ENCODE peak calls at places on chromosomes 16 and 17, in eight cellular contexts. C, L, P, S, Q, E, N and B are unnamed samples.

GRCh38 chr16:21150375-21151001 is at the start of gene DNAH3:
- DNase-seq in C (peak; percentile 14), L (no peak), P (no peak), S (no peak), Q (peak; percentile 20), E (no peak), N (no peak), B (no peak)

GRCh38 chr16:88967800-88968588 is 9.0 kb downstream of the CBFA2T3 start:
- DNase-seq in C (no peak), L (no peak), P (no peak), S (no peak), Q (no peak), E (no peak), N (no peak), B (no peak)

GRCh38 chr17:69474171-69474831 is 59.8 kb downstream of the MAP2K6 start:
- DNase-seq in C (no peak), L (no peak), P (no peak), S (no peak), Q (peak; percentile 54), E (no peak), N (no peak), B (no peak)

GRCh38 chr17:74431568-74432483 is at the start of gene GPRC5C:
- DNase-seq in C (peak; percentile 56), L (peak; percentile 80), P (peak; percentile 81), S (peak; percentile 94), Q (peak; percentile 88), E (peak; percentile 80), N (no peak), B (peak; percentile 10)

GRCh38 chr16:1782408-1783247 is at the start of the genes NUBP2 and SPSB3:
- DNase-seq in C (peak; percentile 94), L (peak; percentile 100), P (peak; percentile 100), S (peak; percentile 99), Q (peak; percentile 100), E (peak; percentile 100), N (peak; percentile 100), B (peak; percentile 100)

GRCh38 chr17:77737442-77738265 is 220.8 kb upstream of the TNRC6C start:
- DNase-seq in C (no peak), L (peak; percentile 18), P (no peak), S (no peak), Q (no peak), E (no peak), N (no peak), B (no peak)

GRCh38 chr16:85123891-85124635 is 11.8 kb upstream of the CIBAR2 start:
- DNase-seq in C (no peak), L (peak; percentile 77), P (peak; percentile 75), S (no peak), Q (peak; percentile 34), E (peak; percentile 86), N (peak; percentile 83), B (no peak)

GRCh38 chr17:64214950-64215349 is 48.1 kb downstream of the TEX2 start:
- DNase-seq in C (no peak), L (no peak), P (no peak), S (no peak), Q (no peak), E (no peak), N (no peak), B (peak; percentile 77)

GRCh38 chr17:68790931-68791330 is 164.3 kb downstream of the ABCA8 start:
- DNase-seq in C (no peak), L (peak; percentile 49), P (no peak), S (no peak), Q (no peak), E (no peak), N (no peak), B (no peak)

GRCh38 chr17:81429813-81430510 is 34.7 kb downstream of the BAHCC1 start:
- DNase-seq in C (no peak), L (no peak), P (peak; percentile 52), S (peak; percentile 76), Q (no peak), E (no peak), N (no peak), B (no peak)

GRCh38 chr16:89185062-89185751 is 13.7 kb downstream of the CDH15 start:
- DNase-seq in C (peak; percentile 37), L (no peak), P (no peak), S (no peak), Q (no peak), E (no peak), N (no peak), B (peak; percentile 67)

DNA sequence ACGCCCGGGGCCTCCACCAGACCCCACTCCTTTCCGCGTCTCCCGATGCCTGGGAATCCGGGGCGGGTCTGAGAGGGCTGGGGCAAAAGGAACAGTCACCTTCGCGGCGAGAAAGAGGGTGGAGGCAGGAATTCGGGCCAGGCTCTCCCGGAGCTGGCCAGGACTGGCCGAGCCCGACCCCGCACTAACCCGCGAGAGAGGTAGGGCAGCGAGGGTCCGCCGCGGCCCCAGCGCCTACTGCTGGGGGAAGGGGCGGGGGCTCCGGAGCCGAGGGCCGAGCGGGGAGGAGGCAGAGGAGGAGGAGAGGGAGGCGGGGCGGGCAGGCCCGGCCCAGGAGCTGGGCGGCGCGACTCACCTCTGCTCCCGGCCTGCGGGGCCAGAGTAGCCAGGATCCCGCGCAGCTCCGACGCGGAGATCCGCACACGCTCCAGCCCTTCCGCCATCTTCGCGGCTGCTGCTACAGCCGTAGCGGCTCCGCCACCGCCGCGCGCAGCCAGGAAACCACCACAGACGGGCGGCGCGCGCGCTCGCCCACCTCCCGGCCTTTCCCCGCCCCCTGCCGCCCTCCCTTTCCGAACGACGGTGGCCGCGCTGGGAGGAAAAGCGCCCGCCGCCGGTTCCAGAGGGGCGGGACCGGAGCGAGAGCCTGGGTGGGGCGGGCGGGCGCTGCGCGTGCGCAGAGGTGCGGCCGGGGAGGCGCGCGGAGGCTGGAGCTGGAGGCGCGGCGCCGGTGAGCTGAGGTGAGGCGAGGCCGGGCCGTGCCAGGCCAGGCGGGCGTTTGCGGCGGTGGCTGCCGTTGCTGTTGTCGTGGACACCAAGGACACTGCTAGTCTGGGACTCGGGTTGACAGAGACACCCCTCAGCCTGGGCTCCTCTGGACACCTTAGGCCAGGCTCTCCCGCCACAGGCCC is at the start of the genes SMG6 and SRR:
- DNase-seq in C (peak; percentile 93), L (peak; percentile 95), P (peak; percentile 89), S (peak; percentile 95), Q (peak; percentile 92), E (peak; percentile 95), N (peak; percentile 89), B (peak; percentile 97)
- TF ChIP-seq POLR2A in C (peak; percentile 83), L (peak; percentile 51), P (peak; percentile 76), S (peak; percentile 49), Q (peak; percentile 86), E (peak; percentile 57), N (peak; percentile 81), B (peak; percentile 59)

GRCh38 chr17:56956992-56957391 is 3.9 kb downstream of the COIL start:
- DNase-seq in C (no peak), L (no peak), P (no peak), S (no peak), Q (no peak), E (no peak), N (no peak), B (no peak)

GRCh38 chr17:56966277-56966676 is 5.4 kb upstream of the COIL start:
- DNase-seq in C (no peak), L (no peak), P (no peak), S (no peak), Q (no peak), E (no peak), N (no peak), B (no peak)

GRCh38 chr17:56960596-56961538 is at the start of gene COIL:
- DNase-seq in C (peak; percentile 93), L (peak; percentile 93), P (peak; percentile 90), S (peak; percentile 95), Q (peak; percentile 96), E (peak; percentile 95), N (peak; percentile 92), B (peak; percentile 96)
- TF ChIP-seq POLR2A in C (peak; percentile 93), L (peak; percentile 29), P (peak; percentile 40), S (peak; percentile 31), Q (peak; percentile 69), E (no peak), N (peak; percentile 62), B (peak; percentile 74)

DNA sequence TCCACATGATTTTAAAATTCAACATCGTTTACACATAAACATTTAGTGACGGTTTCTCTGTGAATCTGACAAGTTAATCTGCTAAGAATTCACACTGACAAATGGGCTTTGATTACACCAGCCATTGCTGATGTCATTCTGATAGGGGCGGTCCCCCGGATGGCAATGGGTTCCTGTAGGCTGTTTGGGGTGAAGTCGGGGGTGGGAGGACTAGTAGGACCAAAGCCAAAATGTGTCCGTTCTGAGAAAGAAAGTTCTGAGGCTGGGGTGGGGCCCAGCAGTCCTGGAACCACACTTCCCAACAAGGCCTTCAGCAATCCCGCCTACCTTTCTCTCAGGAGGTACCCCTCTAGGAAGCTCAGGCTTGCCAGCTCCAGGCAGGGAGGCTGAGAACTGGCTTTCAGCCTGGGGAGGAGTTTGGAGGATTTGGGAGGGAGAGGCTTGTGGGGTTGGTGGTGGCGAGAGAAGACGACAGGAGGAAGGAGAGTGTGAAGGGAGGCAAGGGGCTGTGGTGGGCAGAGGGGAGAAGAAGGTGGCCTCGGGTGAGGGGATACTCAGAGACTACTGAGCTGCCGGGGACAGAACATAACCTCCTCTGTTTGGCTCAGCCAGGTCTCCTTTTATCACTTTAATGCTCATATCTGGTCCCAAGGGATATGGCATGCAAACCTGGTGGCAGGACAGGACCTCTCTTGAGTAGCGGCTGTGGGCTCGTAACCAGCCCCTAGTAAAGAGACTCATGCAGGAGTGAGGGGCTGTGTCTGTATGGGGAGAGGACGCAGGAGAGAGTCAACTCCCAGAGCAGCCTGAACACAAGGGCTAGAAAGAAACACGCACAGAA is 8.6 kb downstream of the HIC1 start:
- DNase-seq in C (no peak), L (peak; percentile 64), P (peak; percentile 75), S (no peak), Q (no peak), E (peak; percentile 82), N (no peak), B (no peak)
- TF ChIP-seq POLR2A in C (no peak), L (no peak), P (peak; percentile 17), S (no peak), Q (no peak), E (no peak), N (no peak), B (no peak)

DNA sequence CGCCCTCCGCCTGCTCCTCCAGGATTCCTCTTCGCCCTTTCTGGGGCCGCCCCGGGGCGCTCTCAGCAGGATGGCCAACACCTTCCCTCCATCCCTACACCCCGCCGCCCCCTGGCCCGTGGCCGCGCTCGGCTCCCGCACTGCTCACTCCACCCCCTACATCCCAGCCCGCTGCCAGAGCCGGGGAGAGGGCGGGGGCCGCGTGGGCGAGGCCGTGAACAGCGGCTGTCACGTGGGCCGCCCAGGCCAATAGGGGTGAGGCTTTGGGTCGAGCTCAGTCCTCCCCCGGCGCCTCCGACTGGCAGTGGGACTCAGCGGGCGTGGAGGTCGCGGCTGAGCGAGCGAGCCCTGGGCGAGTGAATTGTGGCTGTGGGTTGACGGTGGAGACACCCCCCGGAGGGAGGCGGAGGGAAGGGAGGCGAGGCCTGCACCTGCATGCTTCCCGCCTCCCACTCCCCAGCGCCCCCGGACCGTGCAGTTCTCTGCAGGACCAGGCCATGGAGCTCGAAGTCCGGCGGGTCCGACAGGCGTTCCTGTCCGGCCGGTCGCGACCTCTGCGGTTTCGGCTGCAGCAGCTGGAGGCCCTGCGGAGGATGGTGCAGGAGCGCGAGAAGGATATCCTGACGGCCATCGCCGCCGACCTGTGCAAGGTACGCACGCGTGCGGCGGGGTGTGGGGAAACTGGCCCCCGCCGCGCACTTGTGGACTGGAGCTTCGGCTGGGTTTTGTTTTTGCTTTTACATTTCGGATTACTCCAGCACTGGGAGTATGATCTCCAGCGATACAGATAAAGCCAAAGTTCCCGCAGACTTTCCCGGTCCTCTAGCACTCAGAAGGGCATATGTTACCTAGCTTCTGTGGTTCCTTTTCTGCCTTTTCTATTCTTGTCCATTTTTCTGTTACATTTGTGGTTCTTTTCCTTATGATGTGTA is at the start of gene ALDH3A2:
- DNase-seq in C (peak; percentile 83), L (peak; percentile 98), P (peak; percentile 97), S (peak; percentile 98), Q (peak; percentile 99), E (peak; percentile 98), N (peak; percentile 98), B (peak; percentile 92)
- TF ChIP-seq POLR2A in C (no peak), L (peak; percentile 98), P (peak; percentile 98), S (peak; percentile 95), Q (peak; percentile 77), E (peak; percentile 94), N (peak; percentile 91), B (peak; percentile 73)